ENCODE peak calls at places on chromosomes 5 and 9, in four cellular contexts. One of them, this sample, is unnamed.

GRCh38 chr5:1885476-1885755 is 2.7 kb upstream of the IRX4 start:
- DNase-seq in GM12878: no peak
- DNase-seq in kidney: peak; percentile 52
- DNase-seq in brain microvascular endothelial cell: no peak
- DNase-seq in this sample: no peak

GRCh38 chr5:128913551-128913950 is 51.7 kb upstream of the SLC27A6 start:
- DNase-seq in GM12878: no peak
- DNase-seq in kidney: no peak
- DNase-seq in brain microvascular endothelial cell: no peak
- DNase-seq in this sample: no peak

GRCh38 chr5:42950466-42951168 is 89.5 kb downstream of the ANXA2R start:
- DNase-seq in GM12878: peak; percentile 32
- DNase-seq in kidney: no peak
- DNase-seq in brain microvascular endothelial cell: peak; percentile 99
- DNase-seq in this sample: no peak

GRCh38 chr9:119284118-119284517 is 85.1 kb downstream of the BRINP1 start:
- DNase-seq in GM12878: no peak
- DNase-seq in kidney: no peak
- DNase-seq in brain microvascular endothelial cell: no peak
- DNase-seq in this sample: peak; percentile 13

GRCh38 chr5:159855476-159856157 is 60.7 kb upstream of the ADRA1B start:
- DNase-seq in GM12878: no peak
- DNase-seq in kidney: no peak
- DNase-seq in brain microvascular endothelial cell: no peak
- DNase-seq in this sample: no peak

GRCh38 chr5:126360467-126360866 is 62.7 kb upstream of the GRAMD2B start:
- DNase-seq in GM12878: no peak
- DNase-seq in kidney: no peak
- DNase-seq in brain microvascular endothelial cell: no peak
- DNase-seq in this sample: no peak

GRCh38 chr9:87713278-87713989 is 12.5 kb upstream of the CTSL start:
- DNase-seq in GM12878: no peak
- DNase-seq in kidney: peak; percentile 93
- DNase-seq in brain microvascular endothelial cell: peak; percentile 99
- DNase-seq in this sample: no peak

GRCh38 chr9:122158202-122158601 is 1.4 kb downstream of the NDUFA8 start:
- DNase-seq in GM12878: no peak
- DNase-seq in kidney: no peak
- DNase-seq in brain microvascular endothelial cell: peak; percentile 58
- DNase-seq in this sample: no peak

GRCh38 chr5:138745268-138745667 is 8.0 kb upstream of the CTNNA1 start:
- DNase-seq in GM12878: no peak
- DNase-seq in kidney: no peak
- DNase-seq in brain microvascular endothelial cell: no peak
- DNase-seq in this sample: no peak

GRCh38 chr5:61319388-61320146 is 12.5 kb upstream of the ZSWIM6 start:
- DNase-seq in GM12878: peak; percentile 88
- DNase-seq in kidney: no peak
- DNase-seq in brain microvascular endothelial cell: no peak
- DNase-seq in this sample: no peak

GRCh38 chr9:127563579-127563978 is 48.5 kb upstream of the STXBP1 start:
- DNase-seq in GM12878: no peak
- DNase-seq in kidney: no peak
- DNase-seq in brain microvascular endothelial cell: no peak
- DNase-seq in this sample: no peak

GRCh38 chr5:81717815-81718214 is 33.1 kb downstream of the SSBP2 start:
- DNase-seq in GM12878: no peak
- DNase-seq in kidney: no peak
- DNase-seq in brain microvascular endothelial cell: peak; percentile 24
- DNase-seq in this sample: no peak

GRCh38 chr5:62286834-62287611 is 19.0 kb upstream of the KIF2A start:
- DNase-seq in GM12878: no peak
- DNase-seq in kidney: no peak
- DNase-seq in brain microvascular endothelial cell: no peak
- DNase-seq in this sample: no peak

GRCh38 chr5:151703780-151704179 is 17.1 kb upstream of the SPARC start:
- DNase-seq in GM12878: no peak
- DNase-seq in kidney: no peak
- DNase-seq in brain microvascular endothelial cell: no peak
- DNase-seq in this sample: no peak

GRCh38 chr9:124342946-124343485 is 72.2 kb downstream of the PSMB7 start:
- DNase-seq in GM12878: no peak
- DNase-seq in kidney: peak; percentile 89
- DNase-seq in brain microvascular endothelial cell: peak; percentile 85
- DNase-seq in this sample: peak; percentile 25

GRCh38 chr9:6811436-6811835 is 53.7 kb downstream of the KDM4C start:
- DNase-seq in GM12878: no peak
- DNase-seq in kidney: no peak
- DNase-seq in brain microvascular endothelial cell: no peak
- DNase-seq in this sample: no peak

GRCh38 chr5:134586866-134587524 is 45.6 kb downstream of the SAR1B start:
- DNase-seq in GM12878: peak; percentile 45
- DNase-seq in kidney: peak; percentile 88
- DNase-seq in brain microvascular endothelial cell: peak; percentile 66
- DNase-seq in this sample: peak; percentile 65

GRCh38 chr5:143396353-143396940 is 7.0 kb downstream of the NR3C1 start:
- DNase-seq in GM12878: no peak
- DNase-seq in kidney: no peak
- DNase-seq in brain microvascular endothelial cell: no peak
- DNase-seq in this sample: no peak

GRCh38 chr5:5348135-5348534 is 74.3 kb upstream of the ICE1 start:
- DNase-seq in GM12878: no peak
- DNase-seq in kidney: no peak
- DNase-seq in brain microvascular endothelial cell: no peak
- DNase-seq in this sample: no peak

GRCh38 chr5:128920345-128921215 is 44.7 kb upstream of the SLC27A6 start:
- DNase-seq in GM12878: no peak
- DNase-seq in kidney: no peak
- DNase-seq in brain microvascular endothelial cell: peak; percentile 20
- DNase-seq in this sample: no peak

GRCh38 chr5:107213025-107213424 is 457.7 kb downstream of the EFNA5 start:
- DNase-seq in GM12878: no peak
- DNase-seq in kidney: no peak
- DNase-seq in brain microvascular endothelial cell: no peak
- DNase-seq in this sample: no peak

GRCh38 chr9:116318463-116319271 is 165.1 kb downstream of the PAPPA start:
- DNase-seq in GM12878: no peak
- DNase-seq in kidney: no peak
- DNase-seq in brain microvascular endothelial cell: no peak
- DNase-seq in this sample: no peak

GRCh38 chr5:38751103-38751502 is 94.7 kb upstream of the OSMR start:
- DNase-seq in GM12878: no peak
- DNase-seq in kidney: no peak
- DNase-seq in brain microvascular endothelial cell: no peak
- DNase-seq in this sample: no peak

GRCh38 chr5:16883801-16884200 is 52.3 kb downstream of the MYO10 start:
- DNase-seq in GM12878: no peak
- DNase-seq in kidney: no peak
- DNase-seq in brain microvascular endothelial cell: no peak
- DNase-seq in this sample: no peak

GRCh38 chr9:125472926-125473701 is 211.5 kb downstream of the GAPVD1 start:
- DNase-seq in GM12878: no peak
- DNase-seq in kidney: no peak
- DNase-seq in brain microvascular endothelial cell: peak; percentile 78
- DNase-seq in this sample: no peak

GRCh38 chr5:134396274-134396673 is 15.4 kb downstream of the CDKN2AIPNL start:
- DNase-seq in GM12878: no peak
- DNase-seq in kidney: no peak
- DNase-seq in brain microvascular endothelial cell: no peak
- DNase-seq in this sample: no peak

GRCh38 chr9:133370680-133371079 is 5.2 kb downstream of the SURF4 start:
- DNase-seq in GM12878: no peak
- DNase-seq in kidney: no peak
- DNase-seq in brain microvascular endothelial cell: no peak
- DNase-seq in this sample: no peak

GRCh38 chr5:155259648-155260047 is 246.1 kb downstream of the KIF4B start:
- DNase-seq in GM12878: no peak
- DNase-seq in kidney: no peak
- DNase-seq in brain microvascular endothelial cell: no peak
- DNase-seq in this sample: no peak

GRCh38 chr9:13513710-13514444 is 234.4 kb upstream of the MPDZ start:
- DNase-seq in GM12878: no peak
- DNase-seq in kidney: no peak
- DNase-seq in brain microvascular endothelial cell: peak; percentile 5
- DNase-seq in this sample: no peak

GRCh38 chr9:128072144-128073021 is 4.4 kb downstream of the SLC25A25 start:
- DNase-seq in GM12878: peak; percentile 87
- DNase-seq in kidney: peak; percentile 90
- DNase-seq in brain microvascular endothelial cell: peak; percentile 43
- DNase-seq in this sample: no peak

GRCh38 chr5:39712316-39713223 is 287.8 kb upstream of the DAB2 start:
- DNase-seq in GM12878: no peak
- DNase-seq in kidney: no peak
- DNase-seq in brain microvascular endothelial cell: no peak
- DNase-seq in this sample: no peak

GRCh38 chr9:18296702-18297531 is 177.0 kb upstream of the ADAMTSL1 start:
- DNase-seq in GM12878: no peak
- DNase-seq in kidney: no peak
- DNase-seq in brain microvascular endothelial cell: no peak
- DNase-seq in this sample: no peak

GRCh38 chr9:28378236-28378635 is 805.0 kb upstream of the C9orf72 start:
- DNase-seq in GM12878: no peak
- DNase-seq in kidney: no peak
- DNase-seq in brain microvascular endothelial cell: no peak
- DNase-seq in this sample: no peak

GRCh38 chr5:93088997-93089396 is 492.0 kb downstream of the NR2F1-AS1 start:
- DNase-seq in GM12878: no peak
- DNase-seq in kidney: no peak
- DNase-seq in brain microvascular endothelial cell: no peak
- DNase-seq in this sample: no peak

GRCh38 chr5:21159526-21160059 is 1171.6 kb upstream of the CDH18 start:
- DNase-seq in GM12878: no peak
- DNase-seq in kidney: no peak
- DNase-seq in brain microvascular endothelial cell: no peak
- DNase-seq in this sample: no peak

GRCh38 chr5:34001231-34001935 is 6.5 kb downstream of the AMACR start:
- DNase-seq in GM12878: no peak
- DNase-seq in kidney: no peak
- DNase-seq in brain microvascular endothelial cell: no peak
- DNase-seq in this sample: peak; percentile 29
- H3K27ac ChIP-seq in GM12878: no peak overlapping the region
- H3K27ac ChIP-seq in kidney: peak overlapping the region; percentile 46
- H3K27ac ChIP-seq in brain microvascular endothelial cell: no peak overlapping the region
- H3K27ac ChIP-seq in this sample: peak overlapping the region; percentile 80

GRCh38 chr5:66553368-66553912 is 42.8 kb upstream of the MAST4 start:
- DNase-seq in GM12878: no peak
- DNase-seq in kidney: no peak
- DNase-seq in brain microvascular endothelial cell: no peak
- DNase-seq in this sample: no peak
- H3K27ac ChIP-seq in GM12878: no peak overlapping the region
- H3K27ac ChIP-seq in kidney: no peak overlapping the region
- H3K27ac ChIP-seq in brain microvascular endothelial cell: no peak overlapping the region
- H3K27ac ChIP-seq in this sample: no peak overlapping the region

DNA sequence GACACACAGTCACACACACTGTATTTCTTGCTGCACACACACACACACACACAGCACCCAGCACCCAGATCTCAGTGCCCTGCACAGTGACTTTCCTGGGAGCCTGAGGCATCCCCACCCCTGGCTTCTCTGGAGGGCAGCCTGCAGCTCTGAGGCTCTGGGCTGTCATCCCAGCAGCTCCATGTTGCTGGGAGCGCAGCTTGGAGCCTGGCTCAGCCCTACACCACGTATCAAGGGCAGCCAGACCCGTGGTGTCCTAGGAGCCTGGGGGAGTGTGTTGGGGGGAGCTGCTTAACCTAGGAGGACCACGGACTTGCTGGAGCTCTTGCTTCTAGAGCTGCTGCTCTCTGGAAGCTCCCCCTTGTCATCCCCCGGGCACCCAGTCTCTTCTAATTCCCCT is 5.2 kb downstream of the IER5L start:
- DNase-seq in GM12878: no peak
- DNase-seq in kidney: no peak
- DNase-seq in brain microvascular endothelial cell: no peak
- DNase-seq in this sample: no peak
- H3K27ac ChIP-seq in GM12878: no peak overlapping the region
- H3K27ac ChIP-seq in kidney: no peak overlapping the region
- H3K27ac ChIP-seq in brain microvascular endothelial cell: no peak overlapping the region
- H3K27ac ChIP-seq in this sample: no peak overlapping the region

DNA sequence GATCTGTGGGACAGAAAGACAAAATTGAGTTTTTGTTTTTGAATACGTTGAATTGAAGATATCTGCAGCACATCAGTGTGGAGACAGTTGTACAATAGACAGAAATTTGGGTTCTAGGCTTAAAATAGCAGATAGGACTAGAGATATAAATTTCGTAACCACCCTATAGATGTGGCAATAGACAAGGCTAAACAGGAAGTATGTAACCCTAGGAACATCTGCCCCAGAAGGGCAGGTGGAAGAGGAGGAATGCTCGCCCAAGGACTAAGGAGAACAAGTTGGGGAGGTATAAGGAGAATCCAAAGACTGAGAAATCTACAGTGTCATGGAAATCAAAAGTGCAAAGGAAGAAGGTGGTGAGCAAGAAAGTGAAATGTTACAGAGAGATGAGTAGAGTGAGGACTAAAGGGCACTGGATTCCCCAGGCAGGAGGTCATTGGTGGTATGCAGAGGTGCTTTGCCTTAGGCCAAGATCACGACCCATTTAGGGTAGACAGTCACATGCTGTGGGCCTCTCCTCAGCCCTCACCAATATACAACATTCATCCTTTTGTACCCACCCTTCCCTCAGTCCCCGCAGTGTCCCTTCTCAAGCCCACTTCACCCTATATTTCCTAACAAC is 109.1 kb upstream of the ELL2 start:
- DNase-seq in GM12878: no peak
- DNase-seq in kidney: no peak
- DNase-seq in brain microvascular endothelial cell: no peak
- DNase-seq in this sample: no peak
- H3K27ac ChIP-seq in GM12878: no peak overlapping the region
- H3K27ac ChIP-seq in kidney: no peak overlapping the region
- H3K27ac ChIP-seq in brain microvascular endothelial cell: no peak overlapping the region
- H3K27ac ChIP-seq in this sample: no peak overlapping the region

GRCh38 chr5:52943808-52944207 is 45.3 kb upstream of the ITGA2 start:
- DNase-seq in GM12878: no peak
- DNase-seq in kidney: peak; percentile 41
- DNase-seq in brain microvascular endothelial cell: no peak
- DNase-seq in this sample: no peak
- H3K27ac ChIP-seq in GM12878: no peak overlapping the region
- H3K27ac ChIP-seq in kidney: no peak overlapping the region
- H3K27ac ChIP-seq in brain microvascular endothelial cell: no peak overlapping the region
- H3K27ac ChIP-seq in this sample: no peak overlapping the region

This sample was measured in caudate nucleus.